ENCODE peak calls at places on chromosomes 6 and 20, in six cellular contexts. K is A549, N is endothelial cell of umbilical vein, O is K562, I is GM12878, S is HepG2. M is an unnamed sample.

GRCh38 chr6:166957087-166957804 is 896 bp upstream of the RNASET2 start:
- DNase-seq in K (no peak), N (no peak), O (peak; percentile 65), I (no peak), S (peak; percentile 87), M (peak; percentile 77)

GRCh38 chr20:52171025-52171424 is 20.6 kb downstream of the ZFP64 start:
- DNase-seq in K (no peak), N (no peak), O (no peak), I (no peak), S (no peak), M (no peak)

GRCh38 chr6:166058064-166058739 is 109.4 kb downstream of the TBXT start:
- DNase-seq in K (no peak), N (no peak), O (no peak), I (no peak), S (no peak), M (no peak)

GRCh38 chr20:23125159-23125558 is 39.0 kb upstream of the CD93 start:
- DNase-seq in K (no peak), N (no peak), O (no peak), I (no peak), S (no peak), M (no peak)

GRCh38 chr20:62025394-62025793 is 40.3 kb downstream of the TAF4 start:
- DNase-seq in K (no peak), N (peak; percentile 1), O (peak; percentile 34), I (no peak), S (no peak), M (peak; percentile 53)

GRCh38 chr6:151286192-151286591 is 46.4 kb downstream of the AKAP12 start:
- DNase-seq in K (no peak), N (peak; percentile 54), O (peak; percentile 26), I (no peak), S (no peak), M (no peak)

GRCh38 chr6:53627391-53628218 is 38.0 kb downstream of the KLHL31 start:
- DNase-seq in K (no peak), N (no peak), O (no peak), I (no peak), S (no peak), M (no peak)

GRCh38 chr6:53347250-53347920 is 1.4 kb downstream of the ELOVL5 start:
- DNase-seq in K (no peak), N (peak; percentile 58), O (peak; percentile 34), I (no peak), S (no peak), M (peak; percentile 79)

GRCh38 chr20:10309326-10309725 is 90.7 kb downstream of the SNAP25 start:
- DNase-seq in K (peak; percentile 65), N (peak; percentile 81), O (no peak), I (no peak), S (no peak), M (no peak)

GRCh38 chr6:113644861-113645575 is 212.1 kb upstream of the MARCKS start:
- DNase-seq in K (no peak), N (no peak), O (no peak), I (peak; percentile 87), S (peak; percentile 31), M (no peak)

GRCh38 chr20:33733654-33734576 is 2.1 kb downstream of the ZNF341 start:
- DNase-seq in K (peak; percentile 94), N (peak; percentile 53), O (no peak), I (peak; percentile 37), S (peak; percentile 94), M (peak; percentile 87)

GRCh38 chr20:1924910-1925861 is 30.0 kb downstream of the SIRPA start:
- DNase-seq in K (peak; percentile 50), N (no peak), O (no peak), I (no peak), S (no peak), M (no peak)

GRCh38 chr20:38136421-38137245 is 28.4 kb downstream of the TGM2 start:
- DNase-seq in K (no peak), N (no peak), O (no peak), I (no peak), S (no peak), M (no peak)

GRCh38 chr6:137707590-137708360 is 159.3 kb upstream of the TNFAIP3 start:
- DNase-seq in K (peak; percentile 79), N (peak; percentile 68), O (peak; percentile 84), I (peak; percentile 97), S (peak; percentile 99), M (peak; percentile 91)

GRCh38 chr6:24273471-24273870 is 84.4 kb downstream of the DCDC2 start:
- DNase-seq in K (no peak), N (no peak), O (no peak), I (no peak), S (no peak), M (no peak)

GRCh38 chr20:34993941-34994508 is 38.4 kb downstream of the MYH7B start:
- DNase-seq in K (no peak), N (no peak), O (no peak), I (no peak), S (no peak), M (no peak)

GRCh38 chr6:152441892-152442291 is 195.3 kb downstream of the SYNE1 start:
- DNase-seq in K (no peak), N (no peak), O (no peak), I (no peak), S (no peak), M (no peak)

GRCh38 chr6:107075951-107076381 is 39.3 kb downstream of the BEND3 start:
- DNase-seq in K (peak; percentile 7), N (no peak), O (no peak), I (no peak), S (no peak), M (peak; percentile 39)

GRCh38 chr20:61924858-61925554 is 140.7 kb downstream of the TAF4 start:
- DNase-seq in K (no peak), N (no peak), O (no peak), I (no peak), S (no peak), M (no peak)

DNA sequence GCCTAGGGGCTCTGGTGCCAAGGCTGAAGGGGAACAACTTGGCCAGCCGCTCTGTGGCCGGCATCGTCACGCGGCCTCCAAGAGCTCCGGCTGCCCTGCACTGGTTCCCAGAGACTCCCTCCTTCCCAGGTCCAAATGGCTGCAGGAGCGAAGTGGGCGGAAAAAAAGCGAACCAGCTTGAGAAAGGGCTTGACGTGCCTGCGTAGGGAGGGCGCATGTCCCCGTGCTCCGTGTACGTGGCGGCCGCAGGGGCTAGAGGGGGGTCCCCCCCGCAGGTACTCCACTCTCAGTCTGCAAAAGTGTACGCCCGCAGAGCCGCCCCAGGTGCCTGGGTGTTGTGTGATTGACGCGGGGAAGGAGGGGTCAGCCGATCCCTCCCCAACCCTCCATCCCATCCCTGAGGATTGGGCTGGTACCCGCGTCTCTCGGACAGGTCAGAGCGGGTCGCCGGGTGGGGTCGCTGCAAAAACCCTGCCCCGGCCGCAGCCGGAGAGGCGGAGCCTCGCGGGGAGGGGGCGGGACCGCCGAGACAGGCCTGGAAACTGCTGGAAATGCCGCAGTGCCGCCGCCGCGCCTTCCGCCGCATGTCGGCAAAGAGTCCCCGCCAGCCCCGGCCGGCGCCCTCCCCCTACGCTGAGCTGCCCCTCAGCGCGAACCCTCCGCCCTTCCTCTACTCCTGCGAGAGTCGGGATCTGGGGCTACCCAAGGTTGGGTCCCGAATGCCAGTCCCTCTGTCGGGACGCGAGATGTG is 814 bp upstream of the HSP90AB1 start:
- DNase-seq in K (peak; percentile 91), N (peak; percentile 83), O (peak; percentile 95), I (no peak), S (peak; percentile 93), M (peak; percentile 86)
- TF ChIP-seq CTCF in K (peak; percentile 41), N (peak; percentile 49), O (peak; percentile 54), I (peak; percentile 49), S (peak; percentile 89), M (peak; percentile 26)

DNA sequence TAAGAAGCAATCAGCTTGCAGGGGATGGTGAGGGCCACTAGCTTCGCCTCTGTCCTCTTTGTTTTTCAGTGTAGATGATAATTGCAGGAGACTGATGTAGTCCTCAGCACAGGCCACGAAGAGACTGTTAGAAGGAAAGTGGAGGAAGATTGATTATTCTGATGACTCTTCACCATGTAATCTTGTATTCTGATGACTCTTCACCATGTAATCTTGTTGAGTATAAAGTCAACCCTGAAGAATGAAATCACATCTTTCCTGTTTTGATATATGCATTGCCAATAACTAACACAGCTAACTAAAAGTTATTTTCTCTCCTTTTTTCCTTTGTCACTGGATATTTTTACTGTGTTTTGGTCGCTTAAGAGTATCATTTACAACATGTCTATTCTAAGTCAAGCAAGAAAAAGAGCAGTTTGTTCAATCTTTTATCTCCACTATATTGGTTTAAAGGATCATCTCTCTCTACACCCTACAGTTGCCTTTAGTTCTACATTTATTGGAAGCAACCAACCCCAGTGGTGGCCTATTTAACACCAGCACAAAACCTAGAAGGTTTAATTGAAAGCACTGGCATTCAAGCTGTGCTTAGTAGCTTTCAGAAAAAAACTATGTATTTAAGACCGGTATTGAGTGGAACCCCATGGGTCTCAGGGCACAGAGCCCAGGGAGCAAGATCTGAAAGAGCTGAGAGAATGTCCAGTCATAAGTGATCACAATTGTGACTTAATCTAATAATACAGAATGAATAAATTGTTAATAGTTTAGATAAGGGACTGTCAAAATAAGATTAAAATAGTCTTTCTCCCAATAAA is 107.2 kb upstream of the BTBD3 start:
- DNase-seq in K (no peak), N (no peak), O (no peak), I (no peak), S (no peak), M (no peak)
- TF ChIP-seq MYC in K (no peak), N (no peak), O (no peak), I (no peak), S (no peak), M (no peak)

DNA sequence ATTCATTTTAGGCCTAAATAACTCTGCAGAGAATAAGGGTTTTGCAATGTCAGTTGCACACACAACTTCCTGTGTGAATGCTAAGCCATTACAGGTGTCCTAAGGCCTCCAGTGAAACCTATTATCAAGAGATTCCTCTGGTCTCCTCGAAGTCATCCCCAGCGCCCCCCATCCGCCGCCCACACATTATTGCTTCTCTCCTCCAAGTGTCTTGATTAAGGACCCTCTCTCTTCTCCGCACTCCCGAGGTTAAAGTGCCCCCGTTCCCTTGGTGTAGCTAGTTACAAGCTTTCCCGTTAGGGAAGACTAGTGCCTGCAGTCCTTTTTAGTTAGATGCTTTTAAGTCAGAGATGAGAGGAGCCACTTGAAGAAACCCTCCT is 1.2 kb downstream of the HIVEP2 start:
- DNase-seq in K (peak; percentile 13), N (peak; percentile 38), O (no peak), I (no peak), S (peak; percentile 38), M (peak; percentile 80)
- TF ChIP-seq MAX in K (no peak), N (no peak), O (no peak), I (no peak), S (no peak), M (no peak)

GRCh38 chr6:29752451-29753308 is 29.4 kb downstream of the HLA-F start:
- DNase-seq in K (peak; percentile 87), N (peak; percentile 92), O (peak; percentile 95), I (peak; percentile 54), S (peak; percentile 80), M (peak; percentile 81)

GRCh38 chr6:29751480-29751879 is 28.2 kb downstream of the HLA-F start:
- DNase-seq in K (no peak), N (no peak), O (no peak), I (no peak), S (no peak), M (no peak)

GRCh38 chr6:29750709-29751108 is 27.5 kb downstream of the HLA-F start:
- DNase-seq in K (no peak), N (no peak), O (no peak), I (no peak), S (no peak), M (no peak)

GRCh38 chr6:29755295-29755871 is 32.1 kb downstream of the HLA-F start:
- DNase-seq in K (no peak), N (no peak), O (no peak), I (no peak), S (no peak), M (no peak)

DNA sequence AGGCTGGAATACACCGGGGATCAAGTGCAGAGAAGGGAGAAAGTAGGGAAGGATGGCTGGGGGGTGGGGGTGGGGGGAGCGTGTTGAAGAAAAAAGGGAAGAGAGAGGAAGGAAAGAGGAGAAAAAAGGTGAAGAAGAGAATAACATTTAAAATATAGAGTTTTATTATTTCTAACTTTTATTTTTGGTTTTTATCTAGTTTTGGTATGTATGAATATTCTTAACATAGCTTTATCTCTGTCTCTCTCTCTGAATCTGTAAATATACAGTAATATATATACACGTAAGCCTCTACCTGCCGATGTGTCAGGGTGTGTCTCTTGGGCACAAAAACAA is 30.0 kb downstream of the HLA-F start:
- DNase-seq in K (no peak), N (no peak), O (no peak), I (no peak), S (no peak), M (no peak)
- TF ChIP-seq CTCF in K (no peak), N (no peak), O (no peak), I (no peak), S (no peak), M (no peak)